ENCODE peak calls at places on chromosomes 4 and X, in nine cellular contexts. T, K, Y, G, Z, B, R, S and Q are unnamed samples.

GRCh38 chr4:40395908-40396806 is 61.0 kb downstream of the CHRNA9 start:
- DNase-seq in G (peak), T (no peak), B (no peak), K (no peak), Z (peak), Y (no peak), S (peak), R (peak), Q (no peak)

GRCh38 chrX:31350808-31351074 is 278.9 kb upstream of the FTHL17 start:
- DNase-seq in K (no peak), B (no peak), T (no peak), S (no peak), Z (no peak), Y (no peak), R (no peak), G (no peak), Q (no peak)

GRCh38 chrX:27445438-27445837 is 17.7 kb downstream of the PPP4R3C start:
- DNase-seq in B (no peak), S (no peak), Y (no peak), Z (no peak), R (no peak), G (no peak), K (no peak), T (no peak), Q (no peak)

GRCh38 chr4:156290811-156291210 is 337.1 kb upstream of the CTSO start:
- DNase-seq in K (no peak), Z (no peak), T (no peak), B (no peak), G (peak), R (no peak), Y (no peak), S (no peak), Q (no peak)

GRCh38 chr4:41853973-41854372 is 81.3 kb upstream of the TMEM33 start:
- DNase-seq in T (no peak), Y (no peak), S (no peak), Z (no peak), B (no peak), R (no peak), G (no peak), K (no peak), Q (no peak)

GRCh38 chrX:39242187-39242586 is 440.9 kb downstream of the MID1IP1 start:
- DNase-seq in B (no peak), S (no peak), R (no peak), Y (no peak), K (peak), Z (peak), G (peak), T (peak), Q (no peak)

GRCh38 chr4:126306152-126306869 is 991.6 kb downstream of the FAT4 start:
- DNase-seq in S (no peak), B (no peak), Y (no peak), R (no peak), G (no peak), K (no peak), Z (no peak), T (no peak), Q (no peak)

GRCh38 chr4:84780719-84781118 is 185.8 kb downstream of the WDFY3 start:
- DNase-seq in G (no peak), B (no peak), R (no peak), K (no peak), T (no peak), Y (no peak), S (no peak), Z (no peak), Q (no peak)

GRCh38 chr4:154329939-154330338 is 161.7 kb downstream of the DCHS2 start:
- DNase-seq in K (no peak), S (no peak), Z (peak), Y (no peak), R (no peak), G (peak), T (no peak), B (no peak), Q (no peak)

GRCh38 chrX:150372280-150372679 is 9.2 kb downstream of the MAMLD1 start:
- DNase-seq in S (no peak), Y (no peak), K (no peak), R (no peak), Z (no peak), T (no peak), B (no peak), G (no peak), Q (no peak)

GRCh38 chrX:65587616-65588526 is 53.3 kb upstream of the LAS1L start:
- DNase-seq in Z (peak), T (no peak), R (peak), G (peak), B (no peak), Y (no peak), K (no peak), S (no peak), Q (no peak)

GRCh38 chrX:40062525-40063193 is 35.1 kb downstream of the BCOR start:
- DNase-seq in R (no peak), T (no peak), Y (no peak), Z (no peak), S (no peak), G (peak), B (no peak), K (no peak), Q (no peak)

GRCh38 chrX:47540754-47541538 is 20.1 kb upstream of the ARAF start:
- DNase-seq in G (peak), K (peak), B (no peak), T (peak), S (peak), Z (peak), R (peak), Y (peak), Q (peak)

GRCh38 chr4:1459664-1460511 is 53.6 kb upstream of the NKX1-1 start:
- DNase-seq in Y (no peak), S (no peak), G (no peak), K (no peak), R (no peak), T (no peak), Z (no peak), B (no peak), Q (no peak)

GRCh38 chr4:125313989-125314602 is 659 bp upstream of the FAT4 start:
- DNase-seq in Y (no peak), Z (no peak), G (no peak), B (no peak), R (no peak), K (no peak), S (no peak), T (no peak), Q (no peak)

GRCh38 chrX:80285131-80285773 is 135.0 kb upstream of the TENT5D start:
- DNase-seq in B (no peak), Z (peak), K (peak), G (peak), S (peak), Y (no peak), T (peak), R (no peak), Q (no peak)
- TF ChIP-seq CTCF in B (no peak), Z (no peak), K (no peak), G (peak), S (peak), Y (no peak), T (peak), R (peak), Q (peak)

DNA sequence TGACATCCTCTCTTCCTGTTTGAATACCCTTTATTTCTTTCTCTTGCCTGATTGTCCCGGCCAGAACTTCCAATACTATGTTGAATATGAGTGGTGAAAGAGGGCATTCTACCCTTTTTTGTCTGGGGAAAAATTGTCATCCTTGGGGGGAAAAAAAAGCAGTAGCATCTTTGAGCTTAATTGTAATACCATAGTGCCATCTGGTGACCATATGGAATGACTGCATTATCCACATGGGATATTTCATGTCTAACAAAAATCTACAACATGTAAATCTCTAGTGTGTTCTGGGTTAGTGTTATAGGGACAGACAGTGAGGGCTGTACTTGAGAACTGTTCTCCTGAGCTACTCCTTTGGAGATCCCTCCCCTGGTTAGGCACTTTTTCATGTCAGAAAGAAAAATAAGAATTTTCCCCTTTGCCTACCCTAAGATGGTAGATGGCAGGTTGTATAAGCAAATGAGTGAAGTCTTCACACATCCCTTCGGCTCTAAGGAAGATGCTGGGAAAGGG is 26.0 kb downstream of the CAPN6 start:
- DNase-seq in R (no peak), K (no peak), G (peak), T (peak), B (no peak), Z (no peak), Y (no peak), S (no peak), Q (no peak)
- TF ChIP-seq CTCF in R (peak), K (peak), G (no peak), T (peak), B (no peak), Z (peak), Y (no peak), S (peak), Q (peak)

GRCh38 chrX:98338544-98338943 is 1454.8 kb downstream of the RPA4 start:
- DNase-seq in Z (no peak), K (no peak), S (no peak), T (no peak), G (no peak), Y (no peak), B (no peak), R (no peak), Q (no peak)
- TF ChIP-seq CTCF in Z (no peak), K (no peak), S (no peak), T (no peak), G (no peak), Y (no peak), B (no peak), R (no peak), Q (no peak)

GRCh38 chr4:186067757-186068385 is 1.1 kb upstream of the TLR3 start:
- DNase-seq in Y (no peak), G (peak), S (no peak), Z (peak), R (peak), T (no peak), K (peak), B (peak), Q (no peak)
- TF ChIP-seq CTCF in Y (peak), G (peak), S (peak), Z (peak), R (peak), T (peak), K (no peak), B (no peak), Q (peak)

DNA sequence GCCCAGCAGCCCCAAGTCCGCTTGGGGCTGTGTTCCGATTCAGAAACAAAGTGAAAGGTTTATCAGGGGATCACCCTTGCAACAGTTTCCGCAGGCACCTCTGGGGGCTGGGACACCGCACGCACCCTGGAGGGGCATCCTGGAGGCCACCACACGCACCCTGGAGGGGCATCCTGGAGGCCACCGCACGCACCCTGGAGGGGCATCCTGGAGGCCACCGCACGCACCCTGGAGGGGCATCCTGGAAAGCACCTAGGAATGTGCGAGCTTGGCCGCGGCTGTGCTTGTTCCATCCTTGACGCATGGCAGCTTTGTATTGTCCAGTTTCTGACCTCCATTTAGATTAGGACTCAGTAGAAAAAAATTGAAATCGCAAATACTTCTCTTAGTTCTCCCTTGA is 21.3 kb upstream of the CBR4 start:
- DNase-seq in R (no peak), S (no peak), Z (no peak), Y (no peak), G (no peak), K (no peak), T (no peak), B (no peak), Q (no peak)
- TF ChIP-seq CTCF in R (no peak), S (no peak), Z (no peak), Y (no peak), G (no peak), K (no peak), T (no peak), B (no peak), Q (no peak)

GRCh38 chr4:53349201-53349600 is 16.7 kb downstream of the SCFD2 start:
- DNase-seq in R (no peak), S (no peak), Y (no peak), K (no peak), G (peak), T (no peak), B (no peak), Z (no peak), Q (no peak)

DNA sequence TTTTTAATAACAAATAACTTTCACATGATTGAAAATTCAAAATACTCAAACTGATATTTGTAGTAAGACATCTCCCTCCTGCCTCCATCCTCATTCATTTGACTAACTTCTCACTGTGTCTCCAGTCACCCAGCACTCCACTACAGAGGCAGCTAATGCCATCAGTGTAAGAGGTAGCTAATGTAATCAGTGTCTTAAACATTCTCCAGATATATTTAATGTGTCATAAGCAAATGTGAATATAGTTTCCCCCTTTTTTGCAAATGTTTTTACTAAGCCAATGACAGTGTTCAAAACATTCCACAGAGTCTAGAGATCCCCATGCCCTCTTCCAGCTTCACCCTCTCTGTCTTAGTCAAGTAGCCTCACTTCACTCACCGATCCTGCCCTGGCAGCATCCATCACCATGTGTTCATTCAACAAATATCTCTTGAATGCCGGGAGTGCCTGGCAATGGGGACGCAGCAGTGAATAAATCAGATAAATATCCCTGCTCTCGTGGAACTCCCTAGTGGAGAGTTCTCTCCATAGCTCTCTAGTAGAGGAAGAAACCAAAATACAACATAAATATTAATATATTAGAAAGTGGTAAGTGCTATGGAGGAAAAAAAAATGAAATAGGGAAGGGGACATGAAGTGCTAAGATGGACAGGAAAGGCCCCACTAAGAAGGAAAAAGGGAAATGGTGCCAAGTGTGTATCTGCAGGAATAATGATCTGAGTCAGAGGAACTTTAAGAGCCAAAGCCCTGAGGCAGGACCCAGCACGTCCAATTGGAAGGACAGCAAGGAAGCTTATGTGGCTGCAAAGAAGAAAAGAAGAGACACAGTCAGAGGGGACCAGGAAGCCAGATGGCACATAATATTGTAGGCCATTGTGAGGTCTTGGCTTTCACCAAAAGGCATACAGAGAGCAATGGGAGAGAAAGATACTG is 18.7 kb downstream of the SCFD2 start:
- DNase-seq in S (no peak), G (peak), R (no peak), Z (no peak), K (no peak), B (no peak), T (no peak), Y (peak), Q (no peak)
- TF ChIP-seq CTCF in S (no peak), G (no peak), R (no peak), Z (no peak), K (no peak), B (no peak), T (no peak), Y (no peak), Q (no peak)

GRCh38 chrX:104376937-104377336 is 122.2 kb upstream of the ESX1 start:
- DNase-seq in Y (no peak), Z (no peak), K (no peak), B (no peak), G (no peak), S (no peak), R (no peak), T (no peak), Q (no peak)

GRCh38 chrX:104370089-104370488 is 115.4 kb upstream of the ESX1 start:
- DNase-seq in K (peak), Z (no peak), Y (no peak), B (no peak), R (no peak), S (no peak), G (peak), T (peak), Q (no peak)

GRCh38 chrX:104372547-104372946 is 117.8 kb upstream of the ESX1 start:
- DNase-seq in Z (no peak), B (no peak), R (no peak), Y (no peak), T (no peak), S (no peak), G (no peak), K (no peak), Q (no peak)
- TF ChIP-seq CTCF in Z (no peak), B (no peak), R (no peak), Y (no peak), T (no peak), S (no peak), G (no peak), K (no peak), Q (no peak)

GRCh38 chr4:103718993-103719319 is 829 bp downstream of the TACR3 start:
- DNase-seq in T (no peak), R (no peak), Z (no peak), S (no peak), G (no peak), B (no peak), Y (no peak), K (peak), Q (no peak)
- TF ChIP-seq CTCF in T (no peak), R (no peak), Z (no peak), S (no peak), G (no peak), B (no peak), Y (no peak), K (no peak), Q (no peak)

GRCh38 chr4:89744915-89745314 is 92.0 kb downstream of the SNCA start:
- DNase-seq in T (no peak), B (no peak), Y (no peak), S (no peak), R (no peak), K (no peak), Z (no peak), G (no peak), Q (no peak)

GRCh38 chr4:89745708-89746107 is 91.3 kb downstream of the SNCA start:
- DNase-seq in R (no peak), Z (no peak), B (no peak), S (no peak), Y (no peak), T (no peak), G (no peak), K (no peak), Q (no peak)

GRCh38 chr4:89751416-89751815 is 85.5 kb downstream of the SNCA start:
- DNase-seq in R (no peak), Z (no peak), Y (no peak), T (no peak), K (no peak), B (no peak), S (no peak), G (no peak), Q (no peak)

GRCh38 chr4:89741768-89742167 is 95.2 kb downstream of the SNCA start:
- DNase-seq in G (no peak), Z (no peak), K (no peak), B (no peak), R (no peak), S (no peak), T (no peak), Y (no peak), Q (no peak)

DNA sequence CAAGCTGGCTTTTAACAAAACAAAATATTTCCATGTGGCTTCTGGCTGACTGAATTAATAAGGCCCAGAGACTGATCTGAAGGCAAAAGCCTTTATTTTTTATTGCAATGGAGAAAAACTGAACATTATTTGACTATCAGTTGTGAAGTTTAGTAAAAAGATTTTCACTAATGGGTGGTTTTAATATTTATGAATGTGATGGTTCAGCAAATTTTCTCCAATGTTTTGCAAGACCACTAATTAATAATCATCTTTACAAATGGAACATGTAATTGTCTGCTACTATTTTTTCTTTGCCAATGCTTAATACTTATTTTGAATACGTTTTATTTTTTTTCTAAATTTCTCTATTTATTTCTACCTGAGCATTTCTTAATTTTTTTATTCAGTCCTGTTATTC is 90.6 kb downstream of the SNCA start:
- DNase-seq in Z (no peak), Y (no peak), S (no peak), K (no peak), B (no peak), T (no peak), R (no peak), G (no peak), Q (no peak)
- TF ChIP-seq CTCF in Z (no peak), Y (no peak), S (no peak), K (no peak), B (no peak), T (no peak), R (no peak), G (no peak), Q (no peak)

GRCh38 chrX:129559800-129560199 is 19.7 kb downstream of the OCRL start:
- DNase-seq in Y (no peak), T (no peak), B (no peak), R (no peak), G (no peak), Z (no peak), K (no peak), S (no peak), Q (no peak)

GRCh38 chrX:129556806-129557315 is 16.8 kb downstream of the OCRL start:
- DNase-seq in S (no peak), G (no peak), B (no peak), K (no peak), R (no peak), Z (no peak), T (no peak), Y (no peak), Q (no peak)

GRCh38 chrX:129561453-129561852 is 21.4 kb downstream of the OCRL start:
- DNase-seq in T (no peak), R (no peak), Z (no peak), G (no peak), K (no peak), Y (no peak), B (no peak), S (no peak), Q (no peak)

GRCh38 chrX:129553619-129554288 is 13.7 kb downstream of the OCRL start:
- DNase-seq in T (no peak), Y (no peak), B (no peak), Z (no peak), K (no peak), R (no peak), G (no peak), S (no peak), Q (no peak)

DNA sequence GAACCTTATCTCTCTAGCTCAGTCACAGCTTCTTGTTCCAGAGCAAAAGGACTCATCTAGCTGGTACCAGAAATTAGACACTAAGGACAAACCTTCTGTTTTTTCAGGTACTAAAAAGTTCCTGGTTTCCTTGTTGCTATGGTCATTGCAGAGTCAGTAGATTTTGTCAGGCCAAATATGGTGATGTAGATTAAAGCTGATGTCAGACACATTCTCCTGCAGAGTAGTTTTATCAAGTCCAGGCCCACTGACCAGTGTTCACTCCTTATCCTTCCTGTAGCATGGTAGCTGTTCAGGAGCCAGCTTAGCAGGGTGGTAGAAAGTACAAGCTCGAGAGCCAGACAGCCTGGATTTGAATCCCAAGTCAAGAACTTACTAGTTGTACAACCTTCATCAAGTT is 17.8 kb downstream of the OCRL start:
- DNase-seq in S (no peak), T (no peak), Y (no peak), B (no peak), Z (no peak), G (no peak), R (no peak), K (no peak), Q (no peak)
- TF ChIP-seq CTCF in S (no peak), T (no peak), Y (no peak), B (no peak), Z (no peak), G (no peak), R (no peak), K (no peak), Q (no peak)